ENCODE peak calls at places on chromosome 21, in eight cellular contexts. P, O, H, I, L, G, Q and X are unnamed samples.

GRCh38 chr21:44521928-44522752 is 17.9 kb downstream of the KRTAP10-1 start:
- DNase-seq in P (no peak), O (peak), H (no peak), I (no peak), L (no peak), G (no peak), Q (peak), X (no peak)

GRCh38 chr21:32457360-32457840 is 44.9 kb downstream of the EVA1C start:
- DNase-seq in P (no peak), O (no peak), H (no peak), I (no peak), L (no peak), G (peak), Q (peak), X (no peak)

GRCh38 chr21:35239811-35240219 is 190.7 kb upstream of the RUNX1 start:
- DNase-seq in P (no peak), O (no peak), H (no peak), I (no peak), L (peak), G (no peak), Q (no peak), X (no peak)

GRCh38 chr21:46111857-46112730 is 14.2 kb downstream of the COL6A2 start:
- DNase-seq in P (peak), O (no peak), H (peak), I (no peak), L (no peak), G (no peak), Q (peak), X (peak)

GRCh38 chr21:45984584-45985095 is 3.1 kb downstream of the COL6A1 start:
- DNase-seq in P (no peak), O (no peak), H (no peak), I (no peak), L (no peak), G (no peak), Q (no peak), X (no peak)

GRCh38 chr21:26110703-26111102 is 59.9 kb downstream of the APP start:
- DNase-seq in P (no peak), O (no peak), H (no peak), I (no peak), L (no peak), G (no peak), Q (no peak), X (no peak)

GRCh38 chr21:45306832-45307571 is 19.3 kb upstream of the POFUT2 start:
- DNase-seq in P (no peak), O (peak), H (peak), I (no peak), L (peak), G (no peak), Q (peak), X (no peak)

GRCh38 chr21:38171723-38172344 is 85.0 kb upstream of the KCNJ15 start:
- DNase-seq in P (no peak), O (peak), H (no peak), I (no peak), L (peak), G (no peak), Q (no peak), X (peak)

GRCh38 chr21:45593162-45594022 is 50.1 kb upstream of the PCBP3 start:
- DNase-seq in P (no peak), O (peak), H (no peak), I (no peak), L (no peak), G (no peak), Q (peak), X (no peak)